ENCODE peak calls at places on chromosomes 16 and 17, in seven cellular contexts. I is HCT116; L is AG04450; X is endothelial cell of umbilical vein; U is heart right ventricle; P is A673; G is CD8-positive, alpha-beta T cell. N is an unnamed sample.

GRCh38 chr16:66878067-66878466 is 2.2 kb upstream of the PDP2 start:
- DNase-seq in L (no peak), P (no peak), I (no peak), X (no peak), G (no peak), U (no peak), N (no peak)

GRCh38 chr17:282912-283882 is 69.4 kb downstream of the RPH3AL start:
- DNase-seq in X (no peak), P (no peak), I (no peak), U (no peak), G (no peak), L (no peak), N (no peak)

GRCh38 chr17:13786000-13786598 is 184.4 kb upstream of the HS3ST3A1 start:
- DNase-seq in X (no peak), U (no peak), G (no peak), I (no peak), P (no peak), L (peak), N (no peak)

GRCh38 chr17:65115721-65116312 is 21.4 kb upstream of the RGS9 start:
- DNase-seq in I (no peak), G (no peak), U (no peak), L (no peak), X (no peak), P (no peak), N (no peak)

GRCh38 chr17:58728831-58729230 is 26.8 kb upstream of the PPM1E start:
- DNase-seq in P (peak), X (no peak), L (no peak), U (no peak), G (no peak), I (no peak), N (no peak)

GRCh38 chr16:89334461-89334860 is 117.0 kb downstream of the ZNF778 start:
- DNase-seq in P (no peak), U (no peak), I (no peak), G (no peak), X (no peak), L (no peak), N (no peak)

GRCh38 chr16:71367243-71367976 is 8.9 kb downstream of the CALB2 start:
- DNase-seq in I (peak), P (peak), U (no peak), L (no peak), G (no peak), X (peak), N (no peak)

GRCh38 chr17:31750578-31750977 is 108.5 kb downstream of the COPRS start:
- DNase-seq in L (no peak), G (no peak), X (no peak), P (no peak), I (no peak), U (no peak), N (no peak)

GRCh38 chr17:4329838-4330237 is 36.6 kb downstream of the UBE2G1 start:
- DNase-seq in P (peak), X (peak), G (no peak), U (no peak), I (peak), L (peak), N (peak)

GRCh38 chr17:27824176-27824575 is 23.8 kb upstream of the NOS2 start:
- DNase-seq in I (no peak), U (no peak), X (no peak), G (no peak), L (no peak), P (no peak), N (no peak)

GRCh38 chr16:67935096-67935401 is 1.6 kb downstream of the PSMB10 start:
- DNase-seq in U (no peak), P (no peak), L (no peak), X (no peak), G (no peak), I (no peak), N (no peak)

GRCh38 chr16:80274576-80275191 is 266.1 kb upstream of the DYNLRB2 start:
- DNase-seq in X (no peak), L (peak), P (no peak), G (no peak), I (no peak), U (no peak), N (no peak)

GRCh38 chr17:55830699-55831098 is 79.8 kb downstream of the PCTP start:
- DNase-seq in I (no peak), G (no peak), L (no peak), X (no peak), U (no peak), P (no peak), N (no peak)

GRCh38 chr16:85114909-85115567 is 2.8 kb upstream of the CIBAR2 start:
- DNase-seq in L (peak), I (peak), P (peak), X (peak), G (peak), U (peak), N (no peak)

GRCh38 chr16:11560701-11561439 is 25.8 kb downstream of the LITAF start:
- DNase-seq in L (no peak), X (peak), I (no peak), U (no peak), G (peak), P (no peak), N (peak)

GRCh38 chr17:6995500-6996255 is at the start of gene ALOX12:
- DNase-seq in L (no peak), U (no peak), P (no peak), G (no peak), X (no peak), I (no peak), N (no peak)

GRCh38 chr17:56735842-56736241 is 97.9 kb downstream of the C17orf67 start:
- DNase-seq in L (no peak), X (no peak), P (no peak), G (no peak), I (no peak), U (no peak), N (no peak)

GRCh38 chr17:34156741-34157589 is 98.1 kb upstream of the CCL2 start:
- DNase-seq in G (no peak), L (no peak), U (no peak), P (no peak), I (no peak), X (no peak), N (no peak)

GRCh38 chr17:45090711-45091110 is 29.6 kb downstream of the NMT1 start:
- DNase-seq in G (no peak), L (no peak), P (no peak), U (no peak), X (no peak), I (no peak), N (no peak)

GRCh38 chr17:81084691-81085419 is 49.9 kb downstream of the BAIAP2 start:
- DNase-seq in X (no peak), I (no peak), P (no peak), G (no peak), L (no peak), U (no peak), N (no peak)

GRCh38 chr16:17369441-17369951 is 101.3 kb downstream of the XYLT1 start:
- DNase-seq in L (no peak), P (peak), U (peak), G (peak), X (peak), I (no peak), N (no peak)

GRCh38 chr17:42456223-42457106 is 2.2 kb upstream of the ATP6V0A1 start:
- DNase-seq in U (no peak), G (no peak), X (peak), I (no peak), P (peak), L (no peak), N (no peak)

GRCh38 chr16:52561910-52562741 is 15.2 kb upstream of the TOX3 start:
- DNase-seq in I (no peak), X (no peak), P (no peak), G (no peak), U (no peak), L (no peak), N (no peak)

GRCh38 chr17:8606415-8606814 is 24.1 kb downstream of the MYH10 start:
- DNase-seq in I (no peak), X (peak), L (no peak), P (peak), U (no peak), G (no peak), N (no peak)

GRCh38 chr16:28136751-28137434 is 73.4 kb upstream of the GSG1L start:
- DNase-seq in X (no peak), U (no peak), G (peak), L (no peak), I (no peak), P (peak), N (no peak)

GRCh38 chr17:14427914-14428639 is 127.2 kb downstream of the HS3ST3B1 start:
- DNase-seq in P (no peak), G (peak), X (no peak), L (no peak), U (no peak), I (no peak), N (no peak)

GRCh38 chr17:29347831-29348281 is 42.3 kb upstream of the TAOK1 start:
- DNase-seq in X (no peak), I (no peak), P (peak), U (no peak), G (no peak), L (no peak), N (no peak)

GRCh38 chr17:9002610-9003354 is 18.5 kb upstream of the NTN1 start:
- DNase-seq in G (no peak), X (no peak), P (peak), U (peak), I (no peak), L (no peak), N (no peak)

GRCh38 chr16:8878523-8878911 is 3.6 kb upstream of the LITAFD start:
- DNase-seq in P (no peak), I (no peak), U (no peak), G (no peak), X (no peak), L (peak), N (no peak)

GRCh38 chr16:89453662-89454321 is 36.6 kb downstream of the ANKRD11 start:
- DNase-seq in I (no peak), G (no peak), X (peak), L (no peak), P (no peak), U (peak), N (no peak)

GRCh38 chr16:17116595-17117322 is 354.0 kb downstream of the XYLT1 start:
- DNase-seq in I (no peak), U (no peak), G (no peak), X (no peak), P (no peak), L (no peak), N (no peak)

GRCh38 chr16:21684199-21684598 is 20.4 kb downstream of the OTOA start:
- DNase-seq in P (peak), L (no peak), X (no peak), G (no peak), I (peak), U (no peak), N (no peak)

GRCh38 chr16:56753410-56753809 is 23.5 kb downstream of the NUP93 start:
- DNase-seq in U (no peak), G (no peak), X (no peak), P (no peak), I (no peak), L (no peak), N (no peak)

GRCh38 chr17:21279582-21279981 is 4.9 kb upstream of the MAP2K3 start:
- DNase-seq in G (no peak), L (no peak), X (no peak), I (no peak), P (no peak), U (no peak), N (no peak)

GRCh38 chr16:88789593-88789992 is 4.6 kb upstream of the PIEZO1 start:
- DNase-seq in U (no peak), X (no peak), I (no peak), G (no peak), P (no peak), L (no peak), N (no peak)

GRCh38 chr17:36550491-36551417 is 6.0 kb downstream of the GGNBP2 start:
- DNase-seq in U (no peak), L (no peak), G (no peak), P (no peak), I (no peak), X (no peak), N (no peak)

GRCh38 chr17:36545465-36546417 is 1.0 kb downstream of the GGNBP2 start:
- DNase-seq in X (peak), I (peak), G (peak), U (peak), L (peak), P (peak), N (peak)

GRCh38 chr17:36546418-36547093 is 1.8 kb downstream of the GGNBP2 start:
- DNase-seq in I (no peak), L (no peak), X (peak), G (no peak), U (no peak), P (peak), N (no peak)

GRCh38 chr17:36545093-36545464 is 360 bp downstream of the GGNBP2 start:
- DNase-seq in I (no peak), U (no peak), L (no peak), G (no peak), X (no peak), P (no peak), N (no peak)

DNA sequence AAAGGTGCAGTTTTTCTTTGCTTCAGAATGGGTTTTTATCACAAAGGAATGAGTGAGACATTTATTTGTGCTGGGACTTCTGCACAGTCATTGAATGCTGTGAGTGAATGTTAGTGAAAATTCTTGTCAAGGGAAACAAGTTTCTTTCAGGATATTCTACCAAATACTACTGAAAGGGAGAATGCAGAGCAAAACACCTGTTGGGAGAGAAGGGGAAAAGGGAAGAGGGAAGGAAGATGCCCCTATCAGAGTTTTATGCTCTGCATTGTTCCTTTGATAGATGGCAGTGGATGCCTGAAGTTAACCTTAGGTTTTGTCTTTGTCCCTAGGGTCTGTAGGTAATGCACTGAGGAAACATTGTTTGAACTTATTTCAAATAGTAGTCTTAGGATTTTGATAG is 3.1 kb downstream of the GGNBP2 start:
- DNase-seq in X (no peak), U (no peak), L (no peak), P (no peak), I (no peak), G (no peak), N (no peak)
- H3K27ac ChIP-seq in X (no peak), U (no peak), L (no peak), P (no peak), I (no peak), G (no peak), N (no peak)

GRCh38 chr17:79036609-79037008 is 12.6 kb downstream of the C1QTNF1 start:
- DNase-seq in U (no peak), G (no peak), I (no peak), X (peak), L (peak), P (peak), N (peak)

GRCh38 chr17:79033741-79034501 is 10.0 kb downstream of the C1QTNF1 start:
- DNase-seq in X (no peak), I (no peak), U (peak), G (no peak), P (no peak), L (no peak), N (no peak)

GRCh38 chr17:79035686-79036085 is 11.7 kb downstream of the C1QTNF1 start:
- DNase-seq in P (no peak), U (no peak), X (no peak), G (no peak), L (no peak), I (no peak), N (no peak)

GRCh38 chr17:79034931-79035485 is 11.0 kb downstream of the C1QTNF1 start:
- DNase-seq in G (no peak), L (no peak), P (no peak), U (no peak), X (no peak), I (no peak), N (no peak)

DNA sequence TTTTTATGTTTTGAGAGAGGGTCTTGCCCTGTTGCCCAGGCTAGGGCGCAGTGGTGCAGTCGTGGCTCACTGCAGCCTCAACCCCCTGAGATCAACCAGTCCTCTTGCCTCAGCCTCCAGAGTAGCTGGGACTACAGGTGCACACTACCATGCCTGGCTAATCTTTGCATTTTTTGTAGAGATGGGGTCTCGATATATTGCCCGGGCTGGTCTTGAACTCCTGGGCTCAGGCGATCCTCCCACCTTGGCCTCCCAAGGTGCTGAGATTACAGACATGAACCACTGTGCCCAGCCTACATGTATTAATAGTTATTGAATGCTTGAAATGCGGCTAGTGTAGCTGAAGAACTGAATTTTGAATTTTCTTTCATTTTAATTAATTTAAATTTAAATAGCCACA is 12.2 kb downstream of the C1QTNF1 start:
- DNase-seq in X (no peak), P (no peak), I (no peak), U (no peak), L (no peak), G (no peak), N (no peak)
- H3K27ac ChIP-seq in X (no peak), P (no peak), I (no peak), U (no peak), L (peak), G (no peak), N (peak)

GRCh38 chr17:74028717-74029116 is 174.8 kb upstream of the RPL38 start:
- DNase-seq in X (no peak), I (no peak), G (no peak), P (no peak), L (no peak), U (no peak), N (no peak)

GRCh38 chr17:74031314-74032080 is 172.0 kb upstream of the RPL38 start:
- DNase-seq in X (no peak), I (no peak), U (no peak), L (no peak), G (no peak), P (no peak), N (no peak)

GRCh38 chr17:74027539-74027938 is 175.9 kb upstream of the RPL38 start:
- DNase-seq in P (no peak), I (no peak), L (no peak), G (no peak), X (no peak), U (no peak), N (no peak)

GRCh38 chr17:74037320-74037719 is 166.2 kb upstream of the RPL38 start:
- DNase-seq in L (no peak), P (peak), I (no peak), G (no peak), X (no peak), U (no peak), N (peak)

GRCh38 chr17:74032222-74032621 is 171.3 kb upstream of the RPL38 start:
- DNase-seq in X (no peak), I (no peak), G (no peak), U (no peak), L (no peak), P (no peak), N (no peak)
- H3K27ac ChIP-seq in X (no peak), I (no peak), G (no peak), U (no peak), L (no peak), P (no peak), N (no peak)

DNA sequence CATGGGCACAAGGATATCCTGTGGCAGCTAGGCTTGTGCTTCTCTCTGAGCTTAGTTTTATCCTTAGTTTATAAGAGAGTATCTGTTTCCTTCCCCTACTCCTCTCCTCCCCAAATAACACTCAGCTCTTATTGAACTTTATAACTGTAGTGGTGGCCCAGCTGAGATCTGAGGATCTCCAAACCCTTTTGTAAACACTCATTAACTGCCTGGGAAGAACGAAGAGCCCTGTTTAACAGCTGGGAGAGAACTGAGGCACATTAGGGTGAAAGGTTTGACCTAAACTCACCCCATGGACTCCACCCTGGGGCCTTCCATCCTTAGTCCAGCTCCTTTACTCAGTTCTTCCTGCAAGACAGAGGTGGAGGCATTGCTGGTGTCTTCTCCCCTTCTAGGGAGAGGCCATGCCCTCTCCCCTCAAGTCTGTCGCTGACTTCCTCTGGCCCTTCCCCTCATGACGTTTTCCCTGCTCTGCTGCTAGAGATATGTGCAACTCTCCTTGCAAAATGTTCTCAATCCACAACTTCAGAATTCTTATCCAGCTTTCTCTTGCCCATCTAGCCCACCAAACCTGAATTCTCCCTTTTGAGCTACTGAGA is 1.2 kb upstream of the RARA start:
- DNase-seq in U (no peak), X (no peak), P (no peak), I (no peak), L (no peak), G (no peak), N (no peak)
- H3K27ac ChIP-seq in U (no peak), X (no peak), P (peak), I (no peak), L (no peak), G (no peak), N (no peak)

GRCh38 chr16:83715217-83715920 is 92.4 kb upstream of the HSBP1 start:
- DNase-seq in U (no peak), L (no peak), G (no peak), I (no peak), X (peak), P (no peak), N (no peak)

GRCh38 chr16:83720213-83720612 is 87.6 kb upstream of the HSBP1 start:
- DNase-seq in P (no peak), I (no peak), L (no peak), U (no peak), X (no peak), G (no peak), N (no peak)

GRCh38 chr16:83720981-83721380 is 86.8 kb upstream of the HSBP1 start:
- DNase-seq in I (no peak), L (no peak), P (no peak), X (no peak), U (no peak), G (no peak), N (no peak)

GRCh38 chr16:83717308-83717707 is 90.5 kb upstream of the HSBP1 start:
- DNase-seq in U (no peak), L (no peak), X (no peak), G (no peak), I (no peak), P (peak), N (no peak)

DNA sequence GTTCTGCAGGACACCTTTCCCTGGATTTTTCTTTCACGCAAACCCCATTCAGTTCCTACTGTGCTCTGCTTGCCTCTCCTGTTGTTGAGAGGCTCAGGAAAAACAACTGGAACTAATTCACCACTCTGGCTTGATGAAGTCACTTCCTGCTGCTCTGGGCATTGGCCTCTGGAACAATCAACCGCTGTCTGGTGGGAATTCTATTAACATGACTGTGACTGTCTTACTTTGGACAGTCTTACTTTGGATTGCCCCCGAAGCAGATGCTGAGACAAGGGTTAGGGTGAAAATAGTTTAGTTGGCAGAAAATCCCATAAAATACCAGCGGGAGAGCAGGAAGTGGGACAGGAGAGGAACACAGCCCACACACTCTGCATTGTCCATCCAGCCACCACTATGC is 90.0 kb upstream of the HSBP1 start:
- DNase-seq in I (no peak), L (no peak), P (peak), X (peak), G (no peak), U (no peak), N (no peak)
- H3K27ac ChIP-seq in I (no peak), L (no peak), P (no peak), X (peak), G (no peak), U (no peak), N (no peak)

N was measured in epithelial cell of prostate.